ENCODE peak calls at places on chromosomes 2 and 18, in four cellular contexts. One of them, this sample, is unnamed.
A peak's percentile ranks its signal among the peaks of the same experiment; 100 is the strongest.

GRCh38 chr2:27667439-27667838 is 3.8 kb downstream of the SLC4A1AP start:
- DNase-seq in activated T-cell treated with anti-CD3 and anti-CD28 coated beads, Interleukin-2, amount 50 U/mL, for 4 hours: no peak
- DNase-seq in SW 1271: no peak
- DNase-seq in GOT3: no peak
- DNase-seq in this sample: no peak

GRCh38 chr18:12518832-12519534 is 111.3 kb downstream of the PRELID3A start:
- DNase-seq in GOT3: no peak
- DNase-seq in activated T-cell treated with anti-CD3 and anti-CD28 coated beads, Interleukin-2, amount 50 U/mL, for 4 hours: no peak
- DNase-seq in SW 1271: no peak
- DNase-seq in this sample: no peak

GRCh38 chr2:1591978-1592907 is 152.1 kb downstream of the PXDN start:
- DNase-seq in SW 1271: no peak
- DNase-seq in activated T-cell treated with anti-CD3 and anti-CD28 coated beads, Interleukin-2, amount 50 U/mL, for 4 hours: no peak
- DNase-seq in GOT3: no peak
- DNase-seq in this sample: no peak

GRCh38 chr2:240685771-240686371 is 3.2 kb upstream of the AQP12B start:
- DNase-seq in GOT3: no peak
- DNase-seq in activated T-cell treated with anti-CD3 and anti-CD28 coated beads, Interleukin-2, amount 50 U/mL, for 4 hours: no peak
- DNase-seq in SW 1271: no peak
- DNase-seq in this sample: no peak

GRCh38 chr2:36451512-36451911 is 95.9 kb downstream of the CRIM1 start:
- DNase-seq in activated T-cell treated with anti-CD3 and anti-CD28 coated beads, Interleukin-2, amount 50 U/mL, for 4 hours: no peak
- DNase-seq in GOT3: no peak
- DNase-seq in SW 1271: no peak
- DNase-seq in this sample: no peak

GRCh38 chr2:59528525-59528924 is 1024.9 kb downstream of the BCL11A start:
- DNase-seq in SW 1271: no peak
- DNase-seq in GOT3: no peak
- DNase-seq in activated T-cell treated with anti-CD3 and anti-CD28 coated beads, Interleukin-2, amount 50 U/mL, for 4 hours: no peak
- DNase-seq in this sample: no peak

GRCh38 chr2:164877169-164877568 is 35.5 kb upstream of the COBLL1 start:
- DNase-seq in GOT3: no peak
- DNase-seq in activated T-cell treated with anti-CD3 and anti-CD28 coated beads, Interleukin-2, amount 50 U/mL, for 4 hours: no peak
- DNase-seq in SW 1271: no peak
- DNase-seq in this sample: no peak

GRCh38 chr18:64653068-64653467 is 504.2 kb upstream of the LINC00305 start:
- DNase-seq in activated T-cell treated with anti-CD3 and anti-CD28 coated beads, Interleukin-2, amount 50 U/mL, for 4 hours: no peak
- DNase-seq in SW 1271: no peak
- DNase-seq in GOT3: no peak
- DNase-seq in this sample: no peak

GRCh38 chr2:177552414-177553175 is 160.0 kb downstream of the AGPS start:
- DNase-seq in activated T-cell treated with anti-CD3 and anti-CD28 coated beads, Interleukin-2, amount 50 U/mL, for 4 hours: peak; percentile 81
- DNase-seq in GOT3: peak; percentile 90
- DNase-seq in SW 1271: peak; percentile 52
- DNase-seq in this sample: peak; percentile 89

This sample was measured in activated naive CD4-positive, alpha-beta T cell treated with anti-CD3 and anti-CD28 coated beads, Interleukin-2, amount 50 U/mL, for 16 hours.